ENCODE peak calls at places on chromosome 11, in six cellular contexts. N, G, R, M, Q and S are unnamed samples.

GRCh38 chr11:27312110-27312509 is 50.9 kb downstream of the CCDC34 start:
- DNase-seq in N (no peak), R (no peak), Q (no peak), M (peak; percentile 81), G (no peak), S (no peak)

GRCh38 chr11:76054330-76054729 is 152.0 kb downstream of the WNT11 start:
- DNase-seq in Q (no peak), R (no peak), N (no peak), G (no peak), M (no peak), S (no peak)

GRCh38 chr11:95296621-95297025 is 65.6 kb upstream of the SESN3 start:
- DNase-seq in G (no peak), R (no peak), N (no peak), M (no peak), Q (peak; percentile 39), S (no peak)

GRCh38 chr11:13885083-13885482 is 77.4 kb upstream of the SPON1 start:
- DNase-seq in M (no peak), G (no peak), N (no peak), R (no peak), Q (no peak), S (no peak)

GRCh38 chr11:70568504-70569172 is 170.3 kb downstream of the CTTN start:
- DNase-seq in G (no peak), M (no peak), R (peak; percentile 16), Q (no peak), N (peak; percentile 72), S (no peak)

GRCh38 chr11:133619973-133620372 is 87.7 kb upstream of the OPCML start:
- DNase-seq in M (peak; percentile 2), G (no peak), Q (peak; percentile 2), R (no peak), N (peak; percentile 23), S (no peak)

GRCh38 chr11:107859459-107860239 is 1.1 kb upstream of the SLC35F2 start:
- DNase-seq in Q (peak; percentile 63), N (peak; percentile 63), R (peak; percentile 29), G (no peak), M (no peak), S (no peak)

GRCh38 chr11:17384002-17384511 is 4.4 kb downstream of the KCNJ11 start:
- DNase-seq in G (no peak), Q (no peak), R (peak; percentile 88), M (peak; percentile 81), N (peak; percentile 83), S (no peak)

GRCh38 chr11:102843474-102843873 is at the start of gene MMP3:
- DNase-seq in G (no peak), R (no peak), Q (no peak), N (no peak), M (no peak), S (no peak)

GRCh38 chr11:70497536-70498075 is 99.3 kb downstream of the CTTN start:
- DNase-seq in G (no peak), R (no peak), N (no peak), Q (no peak), M (no peak), S (no peak)

GRCh38 chr11:130369141-130369691 is 54.5 kb upstream of the ZBTB44 start:
- DNase-seq in R (no peak), G (no peak), Q (no peak), M (no peak), N (no peak), S (no peak)

GRCh38 chr11:111283945-111284481 is 14.3 kb upstream of the POU2AF3 start:
- DNase-seq in N (no peak), M (no peak), R (no peak), Q (no peak), G (no peak), S (no peak)

GRCh38 chr11:832529-833113 is at the start of gene CD151:
- DNase-seq in R (peak; percentile 83), Q (no peak), N (peak; percentile 83), M (no peak), G (peak; percentile 77), S (no peak)

GRCh38 chr11:85918910-85919794 is 64.0 kb downstream of the CCDC83 start:
- DNase-seq in N (no peak), Q (no peak), G (no peak), M (peak; percentile 73), R (no peak), S (no peak)
- TF ChIP-seq TAF1 in N (no peak), Q (no peak), G (no peak), M (no peak), R (no peak), S (no peak)

DNA sequence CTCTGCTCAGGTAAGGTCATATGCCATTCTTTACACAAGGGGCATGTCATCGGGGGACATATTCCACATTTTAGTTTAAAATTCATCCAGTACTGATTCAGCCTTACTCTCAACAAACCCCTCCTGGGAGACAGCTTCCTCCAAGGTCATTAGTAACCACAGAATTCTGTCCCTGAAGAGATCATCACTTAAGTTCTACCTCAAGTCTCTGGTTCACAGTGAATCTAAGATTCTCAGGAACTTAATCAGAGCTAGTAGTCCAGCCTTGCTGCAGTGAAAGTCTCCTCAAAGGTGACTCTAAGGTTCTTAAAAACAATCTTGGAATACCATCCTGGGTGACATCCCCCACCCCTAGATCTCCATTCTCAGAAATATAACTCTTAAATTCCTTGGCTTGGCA is 18.9 kb upstream of the GDPD4 start:
- DNase-seq in G (no peak), N (no peak), R (no peak), Q (no peak), M (no peak), S (no peak)
- TF ChIP-seq POLR2AphosphoS5 in G (no peak), N (no peak), R (no peak), Q (no peak), M (no peak), S (no peak)

DNA sequence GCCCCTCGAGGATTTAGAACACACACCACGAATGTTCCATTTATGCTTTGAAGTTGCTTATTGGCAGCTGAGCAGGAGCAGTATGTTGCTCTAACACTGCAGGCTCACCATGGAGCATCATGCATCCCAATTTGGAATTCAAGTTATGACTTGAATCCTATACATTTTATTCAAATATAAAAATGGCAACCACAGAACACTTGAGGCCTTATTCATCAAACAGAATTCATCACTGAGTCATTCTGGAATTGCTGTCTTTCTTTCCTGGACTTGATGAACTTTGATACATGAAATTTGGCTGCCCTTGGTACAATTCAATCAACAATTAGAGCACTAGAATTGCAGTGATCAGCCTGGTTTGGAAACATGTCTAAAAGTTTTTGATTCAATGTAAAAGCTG is 24.5 kb upstream of the BLID start:
- DNase-seq in N (no peak), G (no peak), R (no peak), Q (no peak), M (no peak), S (no peak)
- TF ChIP-seq TAF1 in N (no peak), G (no peak), R (no peak), Q (no peak), M (no peak), S (no peak)

DNA sequence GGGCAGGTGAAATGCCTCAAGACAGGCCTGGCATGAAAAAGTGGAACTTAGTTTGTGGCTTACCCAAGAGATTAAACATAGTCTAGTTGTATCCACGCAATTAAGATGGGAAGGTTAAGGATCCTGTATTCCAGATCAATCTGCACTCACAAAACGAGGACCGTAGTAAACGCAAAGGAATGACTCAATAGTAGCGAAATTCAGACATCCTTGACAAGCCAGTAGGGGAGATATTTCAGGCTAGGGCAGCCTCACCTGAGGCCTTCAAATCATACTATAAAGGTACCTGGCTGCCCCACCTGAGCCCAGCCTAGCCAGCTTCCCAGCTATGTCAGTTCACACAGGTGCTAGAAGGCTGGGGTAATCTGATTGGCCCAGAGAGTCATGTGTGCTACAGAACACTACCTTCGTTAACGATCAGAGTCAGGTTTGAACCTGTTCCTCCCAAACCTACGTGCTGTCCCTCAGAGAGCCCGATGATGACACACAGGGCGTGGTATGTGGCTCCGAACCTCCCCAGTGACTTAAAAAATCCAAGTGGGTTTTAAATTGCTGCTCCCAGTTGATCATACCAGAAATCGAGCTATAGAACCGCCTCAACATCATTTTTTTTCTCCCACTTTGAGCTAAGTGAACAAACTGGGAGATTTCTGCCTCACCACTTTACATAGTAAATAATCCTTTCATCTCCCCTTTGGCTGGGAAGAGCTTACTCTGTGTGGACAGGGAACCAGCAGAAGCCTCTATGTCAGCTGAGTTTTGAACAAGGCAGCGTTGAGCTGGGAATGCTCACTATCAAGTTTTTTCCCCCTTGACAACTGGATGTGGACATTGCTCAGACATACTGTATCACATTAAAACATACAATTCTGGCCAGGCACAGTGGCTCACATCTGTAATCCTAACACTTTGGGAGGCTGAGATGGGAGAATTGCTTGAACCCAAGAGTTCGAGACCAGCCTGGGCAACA is 46.3 kb downstream of the AHNAK start:
- DNase-seq in Q (no peak), N (no peak), M (no peak), R (peak; percentile 66), G (no peak), S (no peak)
- TF ChIP-seq POLR2AphosphoS5 in Q (no peak), N (no peak), M (no peak), R (no peak), G (no peak), S (no peak)

GRCh38 chr11:63858628-63859550 is 20.0 kb downstream of the MARK2 start:
- DNase-seq in N (no peak), M (peak; percentile 67), Q (no peak), G (no peak), R (peak; percentile 38), S (no peak)
- TF ChIP-seq TAF1 in N (no peak), M (no peak), Q (no peak), G (no peak), R (no peak), S (no peak)

DNA sequence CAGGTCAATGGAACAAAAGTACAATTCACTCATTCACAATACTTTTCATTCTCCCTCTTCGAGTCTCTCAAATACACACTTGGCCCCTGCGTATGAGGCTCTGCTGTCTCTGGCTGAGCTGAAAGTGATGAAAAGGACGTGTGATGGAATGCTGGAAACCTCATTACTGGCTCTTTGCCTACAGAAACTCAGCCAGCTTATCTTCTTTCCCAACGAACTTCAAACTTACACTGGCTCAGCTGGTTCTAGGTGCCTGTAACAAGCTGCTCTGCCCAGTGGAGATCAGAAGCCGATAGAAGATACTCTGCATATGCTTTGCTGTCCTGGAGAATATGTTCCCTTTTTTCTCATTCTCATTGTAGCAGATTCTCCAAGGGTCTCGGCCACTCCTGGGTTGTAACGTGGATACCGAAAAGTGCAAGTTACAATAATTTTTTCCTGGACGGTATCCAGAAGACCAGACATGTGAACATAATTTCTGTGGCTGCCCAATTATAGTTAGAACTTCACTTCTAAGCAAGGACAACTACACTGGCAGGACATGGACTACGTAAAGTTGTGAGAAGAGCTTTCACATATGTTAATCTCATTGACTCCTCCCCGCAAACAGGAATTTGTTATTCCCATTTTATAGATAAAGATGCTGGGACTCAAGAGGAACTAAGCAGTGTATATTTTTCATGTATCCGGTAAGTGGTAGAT is 405.4 kb upstream of the CCDC90B start:
- DNase-seq in N (no peak), R (no peak), M (no peak), G (no peak), Q (no peak), S (no peak)
- TF ChIP-seq POLR2AphosphoS5 in N (no peak), R (no peak), M (no peak), G (no peak), Q (no peak), S (no peak)

DNA sequence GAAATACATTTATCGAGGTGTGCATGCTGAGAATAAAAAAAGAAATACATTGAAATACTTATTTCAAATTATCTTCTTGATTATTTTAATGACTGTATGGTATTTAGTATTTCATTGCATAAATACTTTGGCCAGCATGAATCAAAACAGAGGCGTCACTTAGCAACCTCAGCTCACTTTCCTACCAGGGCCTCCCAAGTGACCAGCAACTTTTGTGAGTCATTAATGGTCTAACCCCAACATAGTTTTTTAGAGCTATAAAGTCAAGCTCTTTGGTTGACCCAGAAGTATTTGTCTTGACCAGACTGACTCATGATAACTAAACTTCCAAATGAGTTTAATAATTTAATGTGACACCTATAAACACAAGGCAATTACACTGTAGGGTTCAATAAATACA is 28.0 kb upstream of the RBMXL2 start:
- DNase-seq in M (no peak), Q (no peak), R (no peak), G (no peak), N (no peak), S (no peak)
- TF ChIP-seq TAF1 in M (no peak), Q (no peak), R (no peak), G (no peak), N (no peak), S (no peak)